ENCODE peak calls at places on chromosomes 4 and X, in four cellular contexts. D, Y, A and W are unnamed samples.

GRCh38 chr4:168618577-168619265 is 121.9 kb downstream of the PALLD start:
- DNase-seq in D (no peak), Y (no peak), A (no peak), W (peak; percentile 76)

GRCh38 chr4:113951263-113951662 is 28.2 kb downstream of the ARSJ start:
- DNase-seq in D (no peak), Y (no peak), A (no peak), W (peak; percentile 55)

GRCh38 chrX:45445745-45446412 is 245.2 kb upstream of the DIPK2B start:
- DNase-seq in D (no peak), Y (no peak), A (no peak), W (no peak)

GRCh38 chr4:40710484-40711269 is 39.1 kb upstream of the NSUN7 start:
- DNase-seq in D (no peak), Y (no peak), A (no peak), W (no peak)

GRCh38 chr4:186067757-186068385 is 1.1 kb upstream of the TLR3 start:
- DNase-seq in D (peak; percentile 46), Y (no peak), A (peak; percentile 6), W (peak; percentile 5)

GRCh38 chr4:29726938-29727337 is 993.2 kb upstream of the PCDH7 start:
- DNase-seq in D (no peak), Y (no peak), A (no peak), W (no peak)

GRCh38 chr4:98261291-98262271 is at the start of gene RAP1GDS1:
- DNase-seq in D (peak; percentile 76), Y (peak; percentile 85), A (peak; percentile 36), W (peak; percentile 29)

GRCh38 chrX:115233497-115234219 is at the start of gene LRCH2:
- DNase-seq in D (no peak), Y (no peak), A (peak; percentile 13), W (peak; percentile 19)

GRCh38 chr4:28792917-28793597 is 1927.1 kb upstream of the PCDH7 start:
- DNase-seq in D (no peak), Y (no peak), A (no peak), W (no peak)

GRCh38 chr4:184273166-184274147 is 55.8 kb upstream of the ENPP6 start:
- DNase-seq in D (peak; percentile 2), Y (no peak), A (no peak), W (no peak)

GRCh38 chrX:1231850-1232505 is 19.5 kb upstream of the CRLF2 start:
- DNase-seq in D (peak; percentile 52), Y (peak; percentile 22), A (no peak), W (no peak)

GRCh38 chr4:128668566-128668965 is 140.9 kb upstream of the JADE1 start:
- DNase-seq in D (no peak), Y (no peak), A (no peak), W (no peak)

GRCh38 chr4:152667781-152668180 is 12.0 kb downstream of the TMEM154 start:
- DNase-seq in D (no peak), Y (no peak), A (no peak), W (no peak)

GRCh38 chrX:83845397-83845796 is 15.5 kb upstream of the CYLC1 start:
- DNase-seq in D (no peak), Y (no peak), A (no peak), W (no peak)